ENCODE peak calls at places on chromosomes 13 and 19, in seven cellular contexts. T is stomach; G is heart right ventricle; L is Panc1; K is cardiac muscle cell; H is CD4-positive, CD25-positive, alpha-beta regulatory T cell; V is pancreas. X is an unnamed sample.

GRCh38 chr19:47253467-47253881 is 2.9 kb upstream of the CCDC9 start:
- DNase-seq in G (no peak), V (no peak), K (no peak), T (no peak), L (no peak), H (no peak), X (no peak)

GRCh38 chr19:38392707-38393308 is 4.3 kb downstream of the SPRED3 start:
- DNase-seq in L (no peak), V (no peak), T (peak), H (no peak), G (no peak), K (no peak), X (no peak)

GRCh38 chr19:1417145-1417544 is 9.8 kb downstream of the DAZAP1 start:
- DNase-seq in L (no peak), V (no peak), T (no peak), G (no peak), H (no peak), K (no peak), X (no peak)

GRCh38 chr13:42594577-42595571 is 20.9 kb downstream of the TNFSF11 start:
- DNase-seq in T (peak), L (peak), K (peak), V (peak), G (peak), H (peak), X (peak)

GRCh38 chr19:4369109-4369887 is 25.9 kb downstream of the MPND start:
- DNase-seq in H (peak), T (peak), G (peak), K (no peak), V (no peak), L (no peak), X (no peak)

GRCh38 chr13:40318366-40318765 is 348.1 kb downstream of the FOXO1 start:
- DNase-seq in K (peak), T (peak), V (peak), H (no peak), G (peak), L (no peak), X (peak)

GRCh38 chr13:82636119-82636518 is 1246.2 kb downstream of the SLITRK1 start:
- DNase-seq in L (no peak), G (no peak), T (no peak), K (no peak), V (no peak), H (no peak), X (no peak)

GRCh38 chr13:27133889-27134288 is 37.7 kb downstream of the USP12 start:
- DNase-seq in V (no peak), G (no peak), H (no peak), K (no peak), T (no peak), L (no peak), X (no peak)

GRCh38 chr13:107867701-107868661 is 347.4 kb downstream of the LIG4 start:
- DNase-seq in G (no peak), V (peak), K (peak), L (no peak), T (peak), H (no peak), X (no peak)
- H3K4me3 ChIP-seq in G (peak), V (peak), K (peak), L (peak), T (peak), H (no peak), X (peak)

GRCh38 chr19:43435775-43436174 is 21.1 kb downstream of the TEX101 start:
- DNase-seq in K (no peak), V (no peak), T (no peak), L (no peak), G (no peak), H (no peak), X (no peak)
- H3K27ac ChIP-seq in K (no peak), V (no peak), T (no peak), L (no peak), G (no peak), H (no peak), X (no peak)

DNA sequence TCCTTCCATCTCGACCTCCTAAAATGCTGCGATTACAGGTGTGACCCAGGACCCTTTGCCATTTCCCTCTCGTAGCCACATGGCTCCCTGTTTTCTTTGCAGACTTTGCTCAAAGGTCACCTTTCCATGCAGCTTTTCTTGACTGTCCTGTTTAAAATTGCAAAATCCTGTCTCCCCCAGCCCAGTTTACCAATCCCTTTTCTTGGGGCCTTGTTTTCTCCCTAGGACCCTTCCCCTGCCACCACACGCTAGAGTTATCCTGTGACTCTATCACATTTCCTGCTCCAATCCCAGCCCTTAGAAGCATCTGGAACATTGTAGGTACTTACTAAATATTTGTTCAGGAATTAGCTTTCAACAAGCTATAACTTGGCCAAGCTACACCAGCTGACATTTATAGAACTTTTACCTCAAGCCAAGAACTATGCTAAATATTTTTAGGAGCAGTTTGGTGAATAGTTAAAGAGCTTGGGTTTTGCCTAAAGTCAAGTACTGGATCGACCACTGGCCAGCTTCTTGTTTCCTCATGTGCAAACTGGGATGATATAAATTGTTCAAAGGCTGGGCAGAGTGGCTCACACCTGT is 9.1 kb upstream of the SERTAD3 start:
- DNase-seq in K (no peak), G (no peak), V (no peak), T (no peak), H (no peak), L (no peak), X (no peak)
- H3K4me3 ChIP-seq in K (no peak), G (no peak), V (no peak), T (no peak), H (no peak), L (no peak), X (no peak)

DNA sequence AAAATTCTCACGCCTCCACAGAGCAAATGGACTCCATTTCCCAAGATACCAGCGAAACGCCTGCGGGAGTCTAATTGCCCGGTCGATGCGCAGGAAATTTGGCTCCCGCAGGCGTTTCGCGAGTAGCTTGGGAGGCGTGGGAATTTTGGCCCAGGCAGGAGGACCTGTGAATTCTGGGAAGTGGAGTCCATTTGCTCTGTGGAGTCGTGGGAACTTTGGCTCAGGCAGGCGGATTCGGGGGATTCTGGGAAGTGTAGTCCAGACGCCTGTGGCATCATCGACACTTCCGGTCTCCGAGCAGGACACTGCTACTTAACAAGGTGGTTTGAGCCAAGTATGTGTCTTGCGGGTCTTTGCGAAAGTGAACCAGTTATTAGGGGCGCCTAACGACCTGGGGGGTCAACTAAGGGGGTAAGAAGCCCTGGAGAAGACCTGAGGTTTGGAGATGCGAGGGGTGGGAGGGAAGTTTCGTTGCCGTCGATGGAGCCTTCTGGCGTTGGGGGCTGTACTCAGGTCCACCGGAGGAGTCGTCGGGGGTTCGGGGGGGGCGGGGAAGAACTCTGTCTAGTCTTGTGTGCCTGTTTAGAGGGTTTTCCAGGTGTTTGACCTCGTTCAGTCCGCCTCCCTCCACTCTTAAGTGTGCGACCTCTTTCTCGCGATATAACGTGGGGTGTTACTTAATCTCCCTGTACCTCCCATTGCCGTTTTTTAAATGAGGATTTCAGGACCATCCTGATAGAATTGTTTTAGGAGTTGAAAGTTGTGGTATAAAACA is at the start of gene ZNF155:
- DNase-seq in G (peak), H (peak), T (peak), V (peak), L (peak), K (peak), X (peak)
- H3K27ac ChIP-seq in G (peak), H (peak), T (peak), V (no peak), L (peak), K (peak), X (peak)

GRCh38 chr19:45766293-45766918 is 2.6 kb downstream of the SIX5 start:
- DNase-seq in G (no peak), K (no peak), H (no peak), V (peak), L (no peak), T (no peak), X (no peak)
- H3K4me3 ChIP-seq in G (peak), K (peak), H (no peak), V (peak), L (peak), T (peak), X (peak)

GRCh38 chr13:96991072-96991471 is 3.2 kb downstream of the OXGR1 start:
- DNase-seq in L (no peak), G (no peak), V (no peak), H (no peak), T (no peak), K (no peak), X (no peak)
- H3K27ac ChIP-seq in L (no peak), G (no peak), V (no peak), H (no peak), T (no peak), K (no peak), X (no peak)

GRCh38 chr19:30003862-30004261 is 61.8 kb downstream of the URI1 start:
- DNase-seq in K (no peak), T (no peak), G (no peak), V (no peak), H (no peak), L (no peak), X (no peak)

GRCh38 chr19:30000862-30001261 is 58.8 kb downstream of the URI1 start:
- DNase-seq in K (no peak), G (no peak), V (no peak), T (no peak), L (no peak), H (no peak), X (no peak)

GRCh38 chr19:30001301-30001700 is 59.3 kb downstream of the URI1 start:
- DNase-seq in G (no peak), T (no peak), V (no peak), K (no peak), L (no peak), H (no peak), X (no peak)

GRCh38 chr19:29999490-29999889 is 57.5 kb downstream of the URI1 start:
- DNase-seq in G (no peak), H (no peak), V (no peak), L (no peak), K (no peak), T (no peak), X (no peak)

DNA sequence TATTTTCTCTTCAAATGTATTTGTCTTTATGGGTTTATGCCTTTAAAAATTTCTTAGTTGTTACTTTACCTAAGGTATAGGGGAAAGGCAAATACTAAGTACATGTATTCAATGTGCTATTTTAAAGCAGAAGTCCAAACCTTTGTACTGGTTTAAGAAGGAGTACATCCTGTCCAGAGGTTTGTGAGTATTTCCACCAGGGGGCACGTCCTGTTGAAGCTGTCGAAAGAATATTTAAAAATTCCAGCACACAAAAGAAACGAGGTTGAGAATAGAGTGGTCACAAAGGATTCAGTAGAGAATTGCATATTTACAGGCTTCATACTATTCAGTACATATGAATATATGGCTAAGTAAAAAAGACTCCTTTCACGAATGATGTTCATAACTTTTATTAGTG is 59.8 kb downstream of the URI1 start:
- DNase-seq in G (no peak), H (no peak), T (no peak), L (no peak), K (peak), V (no peak), X (no peak)
- H3K4me3 ChIP-seq in G (no peak), H (no peak), T (no peak), L (no peak), K (no peak), V (no peak), X (no peak)